ENCODE peak calls at places on chromosomes 16 and 17, in nine cellular contexts. One of them, this sample, is unnamed.

GRCh38 chr17:3888343-3889171 is 4.3 kb downstream of the CAMKK1 start:
- DNase-seq in astrocyte of the spinal cord: peak; percentile 95
- DNase-seq in stimulated activated naive CD8-positive, alpha-beta T cell treated with anti-CD3 and anti-CD28 coated beads, Interleukin-15, Interleukin-2, amounts not matched to agents 100 U/mL and 50 U/mL, for 24 hours: no peak
- DNase-seq in fibroblast of mammary gland: peak; percentile 96
- DNase-seq in central memory CD4-positive, alpha-beta T cell: no peak
- DNase-seq in SHP77: peak; percentile 95
- DNase-seq in stimulated activated CD4-positive, alpha-beta T cell treated with anti-CD3 and anti-CD28 coated beads, Interleukin-1b, Interleukin-23, amount 100 ng/mL, for 4 hours: no peak
- DNase-seq in GM10248: no peak
- DNase-seq in T-helper 2 cell: no peak
- DNase-seq in this sample: peak; percentile 90

GRCh38 chr17:6831662-6832263 is at the start of gene TEKT1:
- DNase-seq in GM10248: peak; percentile 83
- DNase-seq in central memory CD4-positive, alpha-beta T cell: peak; percentile 79
- DNase-seq in astrocyte of the spinal cord: peak; percentile 33
- DNase-seq in SHP77: no peak
- DNase-seq in stimulated activated naive CD8-positive, alpha-beta T cell treated with anti-CD3 and anti-CD28 coated beads, Interleukin-15, Interleukin-2, amounts not matched to agents 100 U/mL and 50 U/mL, for 24 hours: peak; percentile 58
- DNase-seq in T-helper 2 cell: peak; percentile 50
- DNase-seq in fibroblast of mammary gland: peak; percentile 74
- DNase-seq in stimulated activated CD4-positive, alpha-beta T cell treated with anti-CD3 and anti-CD28 coated beads, Interleukin-1b, Interleukin-23, amount 100 ng/mL, for 4 hours: peak; percentile 40
- DNase-seq in this sample: peak; percentile 85

GRCh38 chr17:38613525-38613980 is 7.8 kb upstream of the SRCIN1 start:
- DNase-seq in fibroblast of mammary gland: no peak
- DNase-seq in SHP77: no peak
- DNase-seq in astrocyte of the spinal cord: no peak
- DNase-seq in T-helper 2 cell: no peak
- DNase-seq in stimulated activated CD4-positive, alpha-beta T cell treated with anti-CD3 and anti-CD28 coated beads, Interleukin-1b, Interleukin-23, amount 100 ng/mL, for 4 hours: no peak
- DNase-seq in GM10248: no peak
- DNase-seq in central memory CD4-positive, alpha-beta T cell: no peak
- DNase-seq in stimulated activated naive CD8-positive, alpha-beta T cell treated with anti-CD3 and anti-CD28 coated beads, Interleukin-15, Interleukin-2, amounts not matched to agents 100 U/mL and 50 U/mL, for 24 hours: no peak
- DNase-seq in this sample: no peak

GRCh38 chr16:78249056-78249455 is 149.6 kb downstream of the WWOX start:
- DNase-seq in stimulated activated naive CD8-positive, alpha-beta T cell treated with anti-CD3 and anti-CD28 coated beads, Interleukin-15, Interleukin-2, amounts not matched to agents 100 U/mL and 50 U/mL, for 24 hours: no peak
- DNase-seq in central memory CD4-positive, alpha-beta T cell: no peak
- DNase-seq in SHP77: no peak
- DNase-seq in fibroblast of mammary gland: no peak
- DNase-seq in stimulated activated CD4-positive, alpha-beta T cell treated with anti-CD3 and anti-CD28 coated beads, Interleukin-1b, Interleukin-23, amount 100 ng/mL, for 4 hours: no peak
- DNase-seq in T-helper 2 cell: no peak
- DNase-seq in astrocyte of the spinal cord: no peak
- DNase-seq in GM10248: no peak
- DNase-seq in this sample: no peak

GRCh38 chr17:65696739-65697394 is 135.4 kb upstream of the AXIN2 start:
- DNase-seq in central memory CD4-positive, alpha-beta T cell: no peak
- DNase-seq in astrocyte of the spinal cord: peak; percentile 77
- DNase-seq in stimulated activated naive CD8-positive, alpha-beta T cell treated with anti-CD3 and anti-CD28 coated beads, Interleukin-15, Interleukin-2, amounts not matched to agents 100 U/mL and 50 U/mL, for 24 hours: no peak
- DNase-seq in GM10248: no peak
- DNase-seq in T-helper 2 cell: no peak
- DNase-seq in fibroblast of mammary gland: peak; percentile 76
- DNase-seq in stimulated activated CD4-positive, alpha-beta T cell treated with anti-CD3 and anti-CD28 coated beads, Interleukin-1b, Interleukin-23, amount 100 ng/mL, for 4 hours: no peak
- DNase-seq in SHP77: peak; percentile 9
- DNase-seq in this sample: peak; percentile 75

GRCh38 chr17:19242323-19242722 is 5.2 kb downstream of the EPN2 start:
- DNase-seq in GM10248: no peak
- DNase-seq in astrocyte of the spinal cord: no peak
- DNase-seq in T-helper 2 cell: no peak
- DNase-seq in stimulated activated CD4-positive, alpha-beta T cell treated with anti-CD3 and anti-CD28 coated beads, Interleukin-1b, Interleukin-23, amount 100 ng/mL, for 4 hours: no peak
- DNase-seq in central memory CD4-positive, alpha-beta T cell: no peak
- DNase-seq in stimulated activated naive CD8-positive, alpha-beta T cell treated with anti-CD3 and anti-CD28 coated beads, Interleukin-15, Interleukin-2, amounts not matched to agents 100 U/mL and 50 U/mL, for 24 hours: no peak
- DNase-seq in SHP77: no peak
- DNase-seq in fibroblast of mammary gland: no peak
- DNase-seq in this sample: no peak

GRCh38 chr17:12789075-12789975 is at the start of gene ARHGAP44:
- DNase-seq in stimulated activated CD4-positive, alpha-beta T cell treated with anti-CD3 and anti-CD28 coated beads, Interleukin-1b, Interleukin-23, amount 100 ng/mL, for 4 hours: peak; percentile 3
- DNase-seq in central memory CD4-positive, alpha-beta T cell: no peak
- DNase-seq in stimulated activated naive CD8-positive, alpha-beta T cell treated with anti-CD3 and anti-CD28 coated beads, Interleukin-15, Interleukin-2, amounts not matched to agents 100 U/mL and 50 U/mL, for 24 hours: peak; percentile 47
- DNase-seq in GM10248: peak; percentile 79
- DNase-seq in fibroblast of mammary gland: peak; percentile 56
- DNase-seq in astrocyte of the spinal cord: peak; percentile 49
- DNase-seq in SHP77: peak; percentile 78
- DNase-seq in T-helper 2 cell: no peak
- DNase-seq in this sample: peak; percentile 67

GRCh38 chr17:39659286-39660010 is 5.7 kb upstream of the TCAP start:
- DNase-seq in T-helper 2 cell: no peak
- DNase-seq in fibroblast of mammary gland: no peak
- DNase-seq in astrocyte of the spinal cord: no peak
- DNase-seq in SHP77: no peak
- DNase-seq in central memory CD4-positive, alpha-beta T cell: no peak
- DNase-seq in GM10248: peak; percentile 56
- DNase-seq in stimulated activated CD4-positive, alpha-beta T cell treated with anti-CD3 and anti-CD28 coated beads, Interleukin-1b, Interleukin-23, amount 100 ng/mL, for 4 hours: no peak
- DNase-seq in stimulated activated naive CD8-positive, alpha-beta T cell treated with anti-CD3 and anti-CD28 coated beads, Interleukin-15, Interleukin-2, amounts not matched to agents 100 U/mL and 50 U/mL, for 24 hours: no peak
- DNase-seq in this sample: no peak

GRCh38 chr16:63461248-63461841 is 1425.1 kb upstream of the CDH8 start:
- DNase-seq in SHP77: peak; percentile 50
- DNase-seq in astrocyte of the spinal cord: peak; percentile 56
- DNase-seq in stimulated activated CD4-positive, alpha-beta T cell treated with anti-CD3 and anti-CD28 coated beads, Interleukin-1b, Interleukin-23, amount 100 ng/mL, for 4 hours: no peak
- DNase-seq in fibroblast of mammary gland: peak; percentile 48
- DNase-seq in GM10248: no peak
- DNase-seq in stimulated activated naive CD8-positive, alpha-beta T cell treated with anti-CD3 and anti-CD28 coated beads, Interleukin-15, Interleukin-2, amounts not matched to agents 100 U/mL and 50 U/mL, for 24 hours: no peak
- DNase-seq in T-helper 2 cell: no peak
- DNase-seq in central memory CD4-positive, alpha-beta T cell: no peak
- DNase-seq in this sample: peak; percentile 62

GRCh38 chr17:29358421-29358820 is 31.7 kb upstream of the TAOK1 start:
- DNase-seq in SHP77: no peak
- DNase-seq in central memory CD4-positive, alpha-beta T cell: no peak
- DNase-seq in stimulated activated naive CD8-positive, alpha-beta T cell treated with anti-CD3 and anti-CD28 coated beads, Interleukin-15, Interleukin-2, amounts not matched to agents 100 U/mL and 50 U/mL, for 24 hours: no peak
- DNase-seq in fibroblast of mammary gland: no peak
- DNase-seq in T-helper 2 cell: no peak
- DNase-seq in GM10248: no peak
- DNase-seq in astrocyte of the spinal cord: no peak
- DNase-seq in stimulated activated CD4-positive, alpha-beta T cell treated with anti-CD3 and anti-CD28 coated beads, Interleukin-1b, Interleukin-23, amount 100 ng/mL, for 4 hours: no peak
- DNase-seq in this sample: no peak

GRCh38 chr17:40528692-40529417 is 27.4 kb upstream of the TNS4 start:
- DNase-seq in GM10248: no peak
- DNase-seq in T-helper 2 cell: no peak
- DNase-seq in SHP77: no peak
- DNase-seq in stimulated activated naive CD8-positive, alpha-beta T cell treated with anti-CD3 and anti-CD28 coated beads, Interleukin-15, Interleukin-2, amounts not matched to agents 100 U/mL and 50 U/mL, for 24 hours: peak; percentile 6
- DNase-seq in stimulated activated CD4-positive, alpha-beta T cell treated with anti-CD3 and anti-CD28 coated beads, Interleukin-1b, Interleukin-23, amount 100 ng/mL, for 4 hours: no peak
- DNase-seq in astrocyte of the spinal cord: no peak
- DNase-seq in central memory CD4-positive, alpha-beta T cell: peak; percentile 45
- DNase-seq in fibroblast of mammary gland: no peak
- DNase-seq in this sample: no peak

GRCh38 chr17:15456972-15457722 is 10.3 kb downstream of the CDRT4 start:
- DNase-seq in T-helper 2 cell: no peak
- DNase-seq in SHP77: no peak
- DNase-seq in GM10248: no peak
- DNase-seq in astrocyte of the spinal cord: peak; percentile 90
- DNase-seq in central memory CD4-positive, alpha-beta T cell: no peak
- DNase-seq in stimulated activated CD4-positive, alpha-beta T cell treated with anti-CD3 and anti-CD28 coated beads, Interleukin-1b, Interleukin-23, amount 100 ng/mL, for 4 hours: no peak
- DNase-seq in fibroblast of mammary gland: peak; percentile 94
- DNase-seq in stimulated activated naive CD8-positive, alpha-beta T cell treated with anti-CD3 and anti-CD28 coated beads, Interleukin-15, Interleukin-2, amounts not matched to agents 100 U/mL and 50 U/mL, for 24 hours: no peak
- DNase-seq in this sample: peak; percentile 73

GRCh38 chr16:75238132-75238852 is 13.1 kb downstream of the BCAR1 start:
- DNase-seq in GM10248: no peak
- DNase-seq in central memory CD4-positive, alpha-beta T cell: no peak
- DNase-seq in SHP77: no peak
- DNase-seq in T-helper 2 cell: no peak
- DNase-seq in stimulated activated CD4-positive, alpha-beta T cell treated with anti-CD3 and anti-CD28 coated beads, Interleukin-1b, Interleukin-23, amount 100 ng/mL, for 4 hours: no peak
- DNase-seq in stimulated activated naive CD8-positive, alpha-beta T cell treated with anti-CD3 and anti-CD28 coated beads, Interleukin-15, Interleukin-2, amounts not matched to agents 100 U/mL and 50 U/mL, for 24 hours: no peak
- DNase-seq in fibroblast of mammary gland: peak; percentile 85
- DNase-seq in astrocyte of the spinal cord: peak; percentile 93
- DNase-seq in this sample: peak; percentile 92